ENCODE peak calls at places on chromosomes 16 and 17, in eight cellular contexts. P, M, Z, D, V, E, Q and X are unnamed samples.

GRCh38 chr17:12667299-12667958 is 1.7 kb downstream of the MYOCD start:
- DNase-seq in M (peak; percentile 73), Q (peak; percentile 54), E (no peak), D (no peak), V (no peak), Z (peak; percentile 86), P (no peak), X (peak; percentile 30)

GRCh38 chr17:7102421-7102820 is 12.2 kb downstream of the ASGR2 start:
- DNase-seq in E (no peak), Z (no peak), P (no peak), M (no peak), Q (no peak), D (no peak), V (no peak), X (no peak)

GRCh38 chr17:31371511-31372097 is 19.9 kb upstream of the RAB11FIP4 start:
- DNase-seq in Z (no peak), Q (no peak), D (no peak), M (peak; percentile 56), E (no peak), V (no peak), P (no peak), X (no peak)

GRCh38 chr17:62693616-62694415 is 66.3 kb downstream of the MRC2 start:
- DNase-seq in E (no peak), D (no peak), Z (no peak), M (no peak), P (no peak), Q (no peak), V (no peak), X (no peak)

GRCh38 chr17:79325707-79326106 is 251.1 kb downstream of the ENGASE start:
- DNase-seq in M (no peak), V (peak; percentile 31), E (no peak), Z (peak; percentile 81), P (no peak), D (no peak), Q (no peak), X (peak; percentile 38)

GRCh38 chr17:41510251-41511065 is 5.0 kb upstream of the KRT13 start:
- DNase-seq in M (no peak), Q (no peak), D (no peak), E (no peak), P (no peak), Z (no peak), V (no peak), X (no peak)

GRCh38 chr17:61239953-61240352 is 159.7 kb upstream of the TBX2 start:
- DNase-seq in E (no peak), D (no peak), Q (no peak), V (no peak), Z (no peak), M (no peak), P (no peak), X (no peak)

GRCh38 chr17:35923609-35924114 is 6.9 kb downstream of the RDM1 start:
- DNase-seq in M (no peak), P (no peak), E (no peak), Z (no peak), Q (no peak), D (no peak), V (no peak), X (no peak)

GRCh38 chr17:66952031-66952524 is 12.4 kb upstream of the CACNG4 start:
- DNase-seq in Q (no peak), V (no peak), M (peak; percentile 7), P (peak; percentile 44), E (no peak), Z (no peak), D (peak; percentile 66), X (no peak)

GRCh38 chr17:42667088-42667951 is 8.2 kb downstream of the TUBG2 start:
- DNase-seq in D (peak; percentile 90), M (peak; percentile 72), P (peak; percentile 91), Z (no peak), Q (peak; percentile 36), E (no peak), V (no peak), X (no peak)

GRCh38 chr17:81064746-81065475 is 30.0 kb downstream of the BAIAP2 start:
- DNase-seq in M (peak; percentile 47), Q (peak; percentile 40), Z (no peak), D (no peak), V (no peak), P (no peak), E (no peak), X (no peak)

GRCh38 chr17:27318228-27318627 is 24.3 kb downstream of the WSB1 start:
- DNase-seq in D (no peak), E (no peak), Q (no peak), P (no peak), Z (no peak), V (no peak), M (no peak), X (no peak)

GRCh38 chr16:47660540-47660939 is 199.4 kb downstream of the PHKB start:
- DNase-seq in Z (no peak), P (no peak), Q (no peak), V (no peak), D (no peak), E (no peak), M (no peak), X (no peak)

GRCh38 chr16:4795828-4796572 is 831 bp downstream of the SMIM22 start:
- DNase-seq in M (no peak), Z (no peak), Q (no peak), V (no peak), P (no peak), D (no peak), E (no peak), X (no peak)

GRCh38 chr16:4792951-4793513 is 2.1 kb upstream of the SMIM22 start:
- DNase-seq in M (no peak), E (no peak), P (no peak), D (no peak), V (no peak), Q (no peak), Z (no peak), X (no peak)

GRCh38 chr16:4796982-4797804 is 2.0 kb downstream of the SMIM22 start:
- DNase-seq in E (no peak), Z (no peak), M (no peak), Q (no peak), P (no peak), D (no peak), V (no peak), X (no peak)

GRCh38 chr16:4797805-4798252 is 2.7 kb downstream of the SMIM22 start:
- DNase-seq in P (no peak), D (no peak), Q (no peak), V (no peak), E (no peak), Z (no peak), M (no peak), X (no peak)

GRCh38 chr16:4795181-4795827 is at the start of gene SMIM22:
- DNase-seq in V (no peak), Z (no peak), M (no peak), P (no peak), D (no peak), E (no peak), Q (no peak), X (no peak)
- H3K4me3 ChIP-seq in V (no peak within 1 kb of the TSS), Z (no peak within 1 kb of the TSS), M (no peak within 1 kb of the TSS), P (no peak within 1 kb of the TSS), D (no peak within 1 kb of the TSS), E (no peak within 1 kb of the TSS), Q (no peak within 1 kb of the TSS), X (no peak within 1 kb of the TSS)

DNA sequence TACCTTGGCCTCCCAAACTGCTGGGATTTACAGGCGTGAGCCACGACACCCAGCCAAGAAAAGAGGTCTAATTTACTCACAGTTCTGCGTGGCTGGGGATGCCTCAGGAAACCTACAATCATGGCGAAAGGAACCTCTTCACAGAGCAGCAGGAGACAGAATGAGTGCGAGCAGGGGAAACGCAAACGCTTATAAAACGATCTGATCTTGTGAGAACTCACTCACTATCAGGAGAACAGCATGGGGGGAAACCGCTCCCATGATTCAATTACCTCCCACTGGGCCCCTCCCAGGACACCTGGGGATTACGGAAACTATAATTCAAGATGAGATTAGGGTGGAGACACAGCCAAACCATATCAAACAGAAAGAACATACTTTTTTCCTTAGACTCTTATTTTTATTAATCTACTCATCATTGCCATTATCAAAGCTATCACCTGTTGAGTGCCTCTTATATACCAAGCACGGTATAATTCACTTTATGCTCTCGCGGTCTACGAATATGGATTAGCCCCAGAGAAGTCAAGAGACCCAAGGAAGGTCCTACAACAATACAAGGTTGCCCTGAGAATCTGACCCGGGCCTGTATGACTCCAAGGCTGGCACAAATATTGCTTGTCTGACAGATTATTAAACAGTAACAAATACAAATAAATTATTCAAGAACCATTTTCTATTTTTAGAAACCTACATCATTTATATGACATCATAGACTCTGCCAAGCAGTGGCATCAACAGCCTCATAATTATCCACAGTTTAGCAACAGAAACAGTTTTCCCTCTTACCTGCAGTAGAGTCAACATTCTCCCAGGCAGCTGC is 2.4 kb downstream of the POLR3K start:
- DNase-seq in Q (no peak), M (no peak), E (no peak), Z (no peak), D (no peak), V (no peak), P (no peak), X (no peak)
- H3K4me3 ChIP-seq in Q (no peak overlapping the region), M (no peak overlapping the region), E (no peak overlapping the region), Z (no peak overlapping the region), D (no peak overlapping the region), V (no peak overlapping the region), P (no peak overlapping the region), X (no peak overlapping the region)

GRCh38 chr16:15559176-15559575 is 83.8 kb downstream of the MARF1 start:
- DNase-seq in P (no peak), D (no peak), V (no peak), M (no peak), E (no peak), Q (no peak), Z (no peak), X (no peak)
- H3K4me3 ChIP-seq in P (no peak overlapping the region), D (no peak overlapping the region), V (no peak overlapping the region), M (no peak overlapping the region), E (no peak overlapping the region), Q (no peak overlapping the region), Z (no peak overlapping the region), X (no peak overlapping the region)

DNA sequence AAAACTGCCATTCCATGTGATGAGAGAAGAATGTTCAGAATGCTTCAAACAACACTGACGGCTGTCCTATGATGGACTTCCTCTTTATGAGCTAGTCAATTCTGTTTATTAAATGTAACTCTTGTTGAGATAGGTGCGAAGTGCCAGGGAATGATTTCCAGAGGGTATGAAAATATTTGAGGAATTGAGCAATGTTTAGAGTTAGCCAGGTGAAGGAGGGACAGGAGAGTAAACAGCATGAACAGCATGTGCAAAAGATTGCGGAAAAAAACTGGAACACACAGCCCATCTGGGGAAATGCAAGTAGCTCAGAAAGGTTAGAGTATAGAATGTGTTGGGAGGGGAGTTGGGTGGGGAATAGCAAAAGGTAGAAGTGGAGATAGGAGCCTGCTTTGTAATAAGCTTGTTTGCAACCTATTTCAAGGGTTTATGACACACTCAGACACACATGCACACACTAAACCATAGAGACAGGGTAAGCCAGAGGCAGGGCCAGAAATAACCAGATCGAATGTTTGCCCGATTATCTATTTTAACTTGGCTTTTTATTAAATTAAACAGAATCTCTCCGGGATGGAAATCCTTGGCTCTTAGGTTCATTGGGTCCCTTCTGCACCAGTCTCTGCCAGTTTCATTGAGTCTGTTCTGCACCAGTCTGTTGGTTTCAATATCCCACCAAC is 135.6 kb upstream of the COX10 start:
- DNase-seq in V (no peak), P (no peak), Q (no peak), M (no peak), D (no peak), Z (no peak), E (no peak), X (no peak)
- H3K4me3 ChIP-seq in V (no peak overlapping the region), P (no peak overlapping the region), Q (no peak overlapping the region), M (no peak overlapping the region), D (no peak overlapping the region), Z (no peak overlapping the region), E (no peak overlapping the region), X (no peak overlapping the region)